ENCODE peak calls at places on chromosomes 6 and 20, in ten cellular contexts. One of them, this sample, is unnamed.

GRCh38 chr6:41059569-41059968 is 6.6 kb downstream of the APOBEC2 start:
- DNase-seq in Panc1: no peak
- DNase-seq in HCT116: no peak
- DNase-seq in K562: no peak
- DNase-seq in GM23338: no peak
- DNase-seq in endothelial cell of umbilical vein: no peak
- DNase-seq in breast epithelium: no peak
- DNase-seq in spleen: no peak
- DNase-seq in H1: no peak
- DNase-seq in sigmoid colon: no peak
- DNase-seq in this sample: no peak

GRCh38 chr6:125872259-125872921 is 81.6 kb downstream of the NCOA7 start:
- DNase-seq in K562: peak; percentile 54
- DNase-seq in endothelial cell of umbilical vein: no peak
- DNase-seq in GM23338: no peak
- DNase-seq in sigmoid colon: no peak
- DNase-seq in H1: no peak
- DNase-seq in spleen: no peak
- DNase-seq in HCT116: no peak
- DNase-seq in Panc1: no peak
- DNase-seq in breast epithelium: no peak
- DNase-seq in this sample: no peak

GRCh38 chr20:37670426-37670825 is 23.4 kb upstream of the CTNNBL1 start:
- DNase-seq in spleen: no peak
- DNase-seq in sigmoid colon: peak; percentile 73
- DNase-seq in Panc1: no peak
- DNase-seq in HCT116: no peak
- DNase-seq in GM23338: no peak
- DNase-seq in endothelial cell of umbilical vein: no peak
- DNase-seq in H1: no peak
- DNase-seq in K562: no peak
- DNase-seq in breast epithelium: no peak
- DNase-seq in this sample: peak; percentile 11

GRCh38 chr6:155219858-155220301 is 43.9 kb upstream of the CLDN20 start:
- DNase-seq in GM23338: no peak
- DNase-seq in HCT116: no peak
- DNase-seq in spleen: no peak
- DNase-seq in H1: no peak
- DNase-seq in endothelial cell of umbilical vein: peak; percentile 20
- DNase-seq in K562: no peak
- DNase-seq in Panc1: no peak
- DNase-seq in sigmoid colon: no peak
- DNase-seq in breast epithelium: peak; percentile 49
- DNase-seq in this sample: no peak

GRCh38 chr6:69668916-69669315 is 127.9 kb downstream of the LMBRD1 start:
- DNase-seq in HCT116: no peak
- DNase-seq in breast epithelium: no peak
- DNase-seq in spleen: no peak
- DNase-seq in K562: no peak
- DNase-seq in GM23338: no peak
- DNase-seq in endothelial cell of umbilical vein: no peak
- DNase-seq in sigmoid colon: no peak
- DNase-seq in H1: no peak
- DNase-seq in Panc1: no peak
- DNase-seq in this sample: no peak

GRCh38 chr20:37501940-37502339 is 19.1 kb upstream of the NNAT start:
- DNase-seq in HCT116: no peak
- DNase-seq in K562: no peak
- DNase-seq in H1: no peak
- DNase-seq in Panc1: no peak
- DNase-seq in endothelial cell of umbilical vein: no peak
- DNase-seq in spleen: no peak
- DNase-seq in sigmoid colon: peak; percentile 56
- DNase-seq in GM23338: peak; percentile 72
- DNase-seq in breast epithelium: no peak
- DNase-seq in this sample: no peak

GRCh38 chr6:10690651-10691445 is 3.6 kb downstream of the C6orf52 start:
- DNase-seq in breast epithelium: no peak
- DNase-seq in spleen: no peak
- DNase-seq in endothelial cell of umbilical vein: no peak
- DNase-seq in HCT116: no peak
- DNase-seq in H1: no peak
- DNase-seq in Panc1: no peak
- DNase-seq in GM23338: peak; percentile 16
- DNase-seq in K562: no peak
- DNase-seq in sigmoid colon: no peak
- DNase-seq in this sample: no peak

GRCh38 chr20:57802877-57803717 is 93.3 kb upstream of the PMEPA1 start:
- DNase-seq in endothelial cell of umbilical vein: no peak
- DNase-seq in sigmoid colon: peak; percentile 35
- DNase-seq in H1: no peak
- DNase-seq in HCT116: no peak
- DNase-seq in spleen: no peak
- DNase-seq in K562: no peak
- DNase-seq in Panc1: no peak
- DNase-seq in breast epithelium: no peak
- DNase-seq in GM23338: no peak
- DNase-seq in this sample: no peak

GRCh38 chr20:41095110-41095969 is 42.0 kb upstream of the PLCG1 start:
- DNase-seq in sigmoid colon: peak; percentile 82
- DNase-seq in K562: peak; percentile 71
- DNase-seq in spleen: peak; percentile 82
- DNase-seq in HCT116: peak; percentile 18
- DNase-seq in GM23338: peak; percentile 72
- DNase-seq in breast epithelium: no peak
- DNase-seq in H1: no peak
- DNase-seq in endothelial cell of umbilical vein: peak; percentile 71
- DNase-seq in Panc1: peak; percentile 18
- DNase-seq in this sample: peak; percentile 69

GRCh38 chr20:35279040-35279439 is 1.1 kb upstream of the MMP24OS start:
- DNase-seq in Panc1: no peak
- DNase-seq in K562: no peak
- DNase-seq in H1: no peak
- DNase-seq in spleen: no peak
- DNase-seq in GM23338: no peak
- DNase-seq in endothelial cell of umbilical vein: no peak
- DNase-seq in HCT116: no peak
- DNase-seq in breast epithelium: no peak
- DNase-seq in sigmoid colon: no peak
- DNase-seq in this sample: no peak

GRCh38 chr20:23396961-23397620 is 24.2 kb downstream of the NAPB start:
- DNase-seq in Panc1: no peak
- DNase-seq in GM23338: no peak
- DNase-seq in breast epithelium: no peak
- DNase-seq in sigmoid colon: no peak
- DNase-seq in K562: no peak
- DNase-seq in H1: no peak
- DNase-seq in HCT116: no peak
- DNase-seq in spleen: no peak
- DNase-seq in endothelial cell of umbilical vein: peak; percentile 20
- DNase-seq in this sample: no peak

GRCh38 chr6:12474167-12475140 is 184.3 kb downstream of the EDN1 start:
- DNase-seq in breast epithelium: no peak
- DNase-seq in K562: no peak
- DNase-seq in H1: no peak
- DNase-seq in spleen: no peak
- DNase-seq in endothelial cell of umbilical vein: no peak
- DNase-seq in GM23338: no peak
- DNase-seq in HCT116: no peak
- DNase-seq in sigmoid colon: no peak
- DNase-seq in Panc1: no peak
- DNase-seq in this sample: no peak

GRCh38 chr6:8499540-8499939 is 64.2 kb upstream of the SLC35B3 start:
- DNase-seq in K562: no peak
- DNase-seq in GM23338: peak; percentile 50
- DNase-seq in Panc1: no peak
- DNase-seq in endothelial cell of umbilical vein: no peak
- DNase-seq in H1: no peak
- DNase-seq in HCT116: peak; percentile 13
- DNase-seq in spleen: no peak
- DNase-seq in breast epithelium: no peak
- DNase-seq in sigmoid colon: no peak
- DNase-seq in this sample: no peak

GRCh38 chr6:139349464-139350020 is 24.9 kb downstream of the CITED2 start:
- DNase-seq in HCT116: no peak
- DNase-seq in GM23338: no peak
- DNase-seq in K562: no peak
- DNase-seq in Panc1: no peak
- DNase-seq in spleen: no peak
- DNase-seq in H1: no peak
- DNase-seq in breast epithelium: peak; percentile 47
- DNase-seq in endothelial cell of umbilical vein: no peak
- DNase-seq in sigmoid colon: no peak
- DNase-seq in this sample: no peak

DNA sequence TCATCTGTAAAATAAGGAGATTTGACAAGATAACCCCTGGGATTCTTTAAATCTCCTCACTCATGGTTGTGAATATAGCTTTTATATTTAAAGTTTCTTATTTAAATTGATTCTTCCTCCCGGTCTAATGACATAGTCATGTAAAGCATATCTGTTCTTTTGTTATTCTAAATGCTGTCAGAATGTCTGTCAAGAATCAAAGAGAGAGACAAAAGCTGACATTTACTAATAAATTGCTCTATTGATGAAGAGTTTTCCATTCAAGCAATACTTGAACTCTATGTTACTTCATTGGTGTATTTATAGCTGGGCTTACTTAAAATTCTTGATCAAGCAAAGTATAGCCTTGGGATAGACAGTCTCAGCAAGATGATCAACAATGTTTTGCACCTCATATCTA is 865.8 kb downstream of the TBC1D32 start:
- DNase-seq in endothelial cell of umbilical vein: no peak
- DNase-seq in sigmoid colon: no peak
- DNase-seq in H1: no peak
- DNase-seq in Panc1: no peak
- DNase-seq in breast epithelium: no peak
- DNase-seq in GM23338: no peak
- DNase-seq in HCT116: no peak
- DNase-seq in K562: no peak
- DNase-seq in spleen: no peak
- DNase-seq in this sample: no peak
- H3K4me3 ChIP-seq in endothelial cell of umbilical vein: no peak overlapping the region
- H3K4me3 ChIP-seq in sigmoid colon: no peak overlapping the region
- H3K4me3 ChIP-seq in H1: no peak overlapping the region
- H3K4me3 ChIP-seq in Panc1: no peak overlapping the region
- H3K4me3 ChIP-seq in breast epithelium: no peak overlapping the region
- H3K4me3 ChIP-seq in GM23338: peak overlapping the region; percentile 16
- H3K4me3 ChIP-seq in HCT116: no peak overlapping the region
- H3K4me3 ChIP-seq in K562: no peak overlapping the region
- H3K4me3 ChIP-seq in spleen: no peak overlapping the region
- H3K4me3 ChIP-seq in this sample: no peak overlapping the region

DNA sequence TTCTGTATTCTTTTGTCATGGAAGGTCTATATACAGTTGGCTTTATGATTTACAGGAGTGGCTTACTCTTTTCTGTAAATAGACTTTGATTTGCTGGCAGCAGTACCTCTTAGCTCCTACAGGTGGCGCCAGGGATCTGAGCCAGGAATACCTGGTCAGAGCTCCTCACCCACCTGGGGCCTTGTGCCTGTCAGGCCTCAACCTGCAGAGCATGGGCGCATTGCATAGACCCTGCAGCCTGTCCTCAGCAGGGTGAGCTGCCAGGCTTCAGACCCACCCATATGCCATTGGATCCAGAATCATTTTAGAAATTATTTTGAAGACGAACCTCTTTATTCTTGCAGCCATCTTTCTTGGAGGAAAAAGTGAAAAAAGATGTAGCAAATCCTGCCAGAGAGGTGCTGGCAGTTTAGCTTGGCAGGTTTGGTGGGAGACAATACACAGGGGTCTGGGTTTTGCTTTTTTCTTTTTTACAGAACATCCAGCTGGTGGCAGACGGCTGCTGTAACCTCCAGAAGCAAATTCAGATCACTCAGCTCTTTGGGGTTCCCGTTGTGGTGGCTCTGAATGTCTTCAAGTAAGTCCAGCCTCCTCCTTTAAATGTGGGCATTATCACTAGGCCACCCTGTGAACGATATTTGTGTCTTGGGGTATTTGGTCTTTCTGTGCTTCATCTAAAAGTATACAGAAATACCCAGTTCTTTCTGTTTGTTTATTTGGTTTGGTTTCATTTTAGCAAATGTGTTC is 149.1 kb downstream of the MTHFD1L start:
- DNase-seq in spleen: peak; percentile 86
- DNase-seq in endothelial cell of umbilical vein: peak; percentile 80
- DNase-seq in K562: peak; percentile 72
- DNase-seq in GM23338: peak; percentile 84
- DNase-seq in sigmoid colon: peak; percentile 89
- DNase-seq in HCT116: peak; percentile 75
- DNase-seq in H1: peak; percentile 34
- DNase-seq in Panc1: peak; percentile 65
- DNase-seq in breast epithelium: peak; percentile 32
- DNase-seq in this sample: peak; percentile 78
- TF ChIP-seq POLR2AphosphoS5 in spleen: no peak
- TF ChIP-seq POLR2AphosphoS5 in endothelial cell of umbilical vein: no peak
- TF ChIP-seq POLR2AphosphoS5 in K562: no peak
- TF ChIP-seq POLR2AphosphoS5 in GM23338: no peak
- TF ChIP-seq POLR2AphosphoS5 in sigmoid colon: no peak
- TF ChIP-seq POLR2AphosphoS5 in HCT116: no peak
- TF ChIP-seq POLR2AphosphoS5 in H1: no peak
- TF ChIP-seq POLR2AphosphoS5 in Panc1: no peak
- TF ChIP-seq POLR2AphosphoS5 in breast epithelium: peak; percentile 18
- TF ChIP-seq POLR2AphosphoS5 in this sample: no peak

DNA sequence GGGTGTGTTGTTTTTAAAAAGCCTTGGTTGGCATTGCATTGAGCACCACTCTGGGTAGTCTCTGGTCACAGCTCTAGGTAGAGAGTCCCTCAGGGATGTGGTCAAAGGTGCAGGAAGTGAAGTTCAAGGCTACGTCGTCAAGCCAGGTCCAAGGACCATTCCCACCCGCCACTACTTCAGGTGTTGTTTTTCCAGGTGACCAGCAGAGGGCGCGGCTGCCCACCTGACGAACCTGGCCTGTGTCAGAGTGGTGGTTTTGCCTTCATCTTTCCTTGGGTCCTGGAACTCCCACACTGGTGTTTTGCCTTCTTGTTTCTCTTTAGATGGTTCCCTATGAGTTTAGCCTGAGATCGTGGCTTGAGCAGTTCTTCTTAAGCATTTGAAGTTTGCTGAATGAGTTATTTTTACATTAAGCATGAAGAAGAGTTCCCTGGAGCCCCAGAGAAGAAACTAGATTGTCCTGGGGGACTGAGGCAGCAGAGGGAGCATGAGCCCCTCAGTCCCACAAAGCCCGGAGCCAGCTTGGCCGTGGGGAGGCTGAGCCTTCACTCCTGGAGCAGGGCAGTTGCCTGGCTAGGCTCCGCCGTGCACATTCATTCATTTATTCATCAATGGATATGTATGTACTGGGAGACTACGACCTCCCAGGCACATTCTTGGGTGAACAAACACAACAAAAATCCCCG is 5.6 kb upstream of the PHACTR3 start:
- DNase-seq in K562: peak; percentile 76
- DNase-seq in HCT116: peak; percentile 19
- DNase-seq in endothelial cell of umbilical vein: peak; percentile 2
- DNase-seq in H1: no peak
- DNase-seq in spleen: no peak
- DNase-seq in GM23338: peak; percentile 66
- DNase-seq in breast epithelium: no peak
- DNase-seq in sigmoid colon: no peak
- DNase-seq in Panc1: peak; percentile 22
- DNase-seq in this sample: peak; percentile 23
- H3K4me3 ChIP-seq in K562: no peak overlapping the region
- H3K4me3 ChIP-seq in HCT116: no peak overlapping the region
- H3K4me3 ChIP-seq in endothelial cell of umbilical vein: no peak overlapping the region
- H3K4me3 ChIP-seq in H1: no peak overlapping the region
- H3K4me3 ChIP-seq in spleen: no peak overlapping the region
- H3K4me3 ChIP-seq in GM23338: no peak overlapping the region
- H3K4me3 ChIP-seq in breast epithelium: no peak overlapping the region
- H3K4me3 ChIP-seq in sigmoid colon: no peak overlapping the region
- H3K4me3 ChIP-seq in Panc1: no peak overlapping the region
- H3K4me3 ChIP-seq in this sample: no peak overlapping the region

GRCh38 chr6:34673079-34673478 is 23.5 kb downstream of the ILRUN start:
- DNase-seq in endothelial cell of umbilical vein: peak; percentile 30
- DNase-seq in GM23338: no peak
- DNase-seq in K562: no peak
- DNase-seq in breast epithelium: no peak
- DNase-seq in spleen: no peak
- DNase-seq in sigmoid colon: no peak
- DNase-seq in H1: no peak
- DNase-seq in Panc1: no peak
- DNase-seq in HCT116: no peak
- DNase-seq in this sample: no peak
- TF ChIP-seq POLR2AphosphoS5 in endothelial cell of umbilical vein: no peak
- TF ChIP-seq POLR2AphosphoS5 in GM23338: no peak
- TF ChIP-seq POLR2AphosphoS5 in K562: no peak
- TF ChIP-seq POLR2AphosphoS5 in breast epithelium: no peak
- TF ChIP-seq POLR2AphosphoS5 in spleen: no peak
- TF ChIP-seq POLR2AphosphoS5 in sigmoid colon: no peak
- TF ChIP-seq POLR2AphosphoS5 in H1: no peak
- TF ChIP-seq POLR2AphosphoS5 in Panc1: no peak
- TF ChIP-seq POLR2AphosphoS5 in HCT116: no peak
- TF ChIP-seq POLR2AphosphoS5 in this sample: no peak